ENCODE peak calls at places on chromosomes 16 and 17, in ten cellular contexts. U, G, F, H, W, Q, D, I, J and V are unnamed samples. For H3K4me1, the result is how much of the 10 kb centered on the place peaks cover.

GRCh38 chr17:44202756-44203155 is 3.1 kb upstream of the ATXN7L3 start:
- DNase-seq in U (no peak), G (no peak), F (no peak), H (no peak), W (no peak), Q (no peak), D (no peak), I (no peak), J (no peak), V (no peak)

GRCh38 chr17:29042679-29043538 is at the start of gene PIPOX:
- DNase-seq in U (peak), G (no peak), F (no peak), H (peak), W (peak), Q (peak), D (no peak), I (peak), J (peak), V (no peak)

GRCh38 chr16:90046122-90046970 is 27.1 kb upstream of the DBNDD1 start:
- DNase-seq in U (no peak), G (no peak), F (no peak), H (no peak), W (peak), Q (no peak), D (no peak), I (no peak), J (no peak), V (no peak)

GRCh38 chr17:7439462-7440112 is at the start of gene FGF11:
- DNase-seq in U (no peak), G (peak), F (no peak), H (no peak), W (peak), Q (no peak), D (no peak), I (no peak), J (no peak), V (no peak)

GRCh38 chr16:10150906-10151305 is 31.3 kb downstream of the GRIN2A start:
- DNase-seq in U (no peak), G (no peak), F (no peak), H (peak), W (no peak), Q (no peak), D (no peak), I (no peak), J (no peak), V (no peak)

GRCh38 chr17:12081720-12082119 is 61.0 kb downstream of the MAP2K4 start:
- DNase-seq in U (no peak), G (no peak), F (no peak), H (no peak), W (no peak), Q (no peak), D (no peak), I (no peak), J (no peak), V (no peak)

GRCh38 chr17:5618511-5618910 is 34.2 kb upstream of the NLRP1 start:
- DNase-seq in U (no peak), G (no peak), F (no peak), H (no peak), W (no peak), Q (no peak), D (no peak), I (no peak), J (no peak), V (no peak)

GRCh38 chr16:13223666-13224065 is 322.3 kb downstream of the SHISA9 start:
- DNase-seq in U (no peak), G (no peak), F (no peak), H (no peak), W (no peak), Q (no peak), D (no peak), I (no peak), J (no peak), V (no peak)

GRCh38 chr17:83110755-83111154 is 31.3 kb downstream of the METRNL start:
- DNase-seq in U (no peak), G (no peak), F (no peak), H (no peak), W (no peak), Q (peak), D (no peak), I (no peak), J (peak), V (no peak)

GRCh38 chr17:4397840-4398239 is 31.4 kb upstream of the UBE2G1 start:
- DNase-seq in U (no peak), G (no peak), F (no peak), H (no peak), W (no peak), Q (no peak), D (no peak), I (no peak), J (no peak), V (no peak)

GRCh38 chr16:87846705-87847466 is 22.4 kb downstream of the SLC7A5 start:
- DNase-seq in U (no peak), G (no peak), F (no peak), H (no peak), W (no peak), Q (no peak), D (no peak), I (no peak), J (no peak), V (no peak)

GRCh38 chr17:73976676-73977521 is 226.6 kb upstream of the RPL38 start:
- DNase-seq in U (peak), G (no peak), F (no peak), H (no peak), W (peak), Q (no peak), D (no peak), I (no peak), J (no peak), V (no peak)

DNA sequence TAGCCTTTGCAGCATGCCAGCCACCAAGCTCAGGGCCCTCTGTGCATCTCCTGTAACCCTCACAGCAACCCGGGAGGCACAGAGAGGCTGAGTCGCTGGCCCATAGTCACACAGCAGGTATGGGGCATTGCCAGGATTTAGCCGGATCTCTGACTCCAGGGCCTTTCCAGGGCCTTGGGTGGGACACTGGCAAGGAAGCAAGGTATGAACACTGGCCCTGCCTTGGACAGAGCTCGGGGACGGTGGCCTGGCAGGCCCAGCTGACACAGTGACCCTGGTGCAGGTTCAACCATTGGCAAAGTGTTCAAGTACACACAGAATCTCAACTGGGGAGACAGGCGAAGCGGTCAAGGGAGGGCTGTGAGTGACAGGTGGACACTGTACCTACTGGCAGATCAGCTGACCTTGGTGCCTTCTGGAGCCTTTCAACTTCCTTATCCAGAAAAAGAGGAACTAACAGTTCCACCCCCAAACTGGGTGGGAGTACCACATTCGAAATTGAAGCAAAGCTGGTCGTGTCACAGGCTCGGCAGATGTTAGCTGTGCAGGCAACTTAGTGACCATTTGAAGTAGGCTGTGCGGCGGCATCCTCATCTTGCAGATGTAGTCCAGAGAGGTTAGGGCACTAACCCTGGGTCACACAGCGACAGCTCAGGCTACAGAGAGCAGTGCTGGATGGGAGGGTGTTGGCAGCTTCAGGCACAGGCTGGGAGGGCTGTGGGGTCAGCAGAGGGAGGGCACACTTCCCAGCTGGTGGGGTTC is 287.4 kb downstream of the SEC14L1 start:
- DNase-seq in U (no peak), G (no peak), F (no peak), H (no peak), W (no peak), Q (no peak), D (no peak), I (peak), J (no peak), V (no peak)
- H3K4me1 ChIP-seq in U (half or more), G (half or more), F (half or more), H (half or more), W (under half), Q (half or more), D (half or more), I (under half), J (under half), V (half or more)

DNA sequence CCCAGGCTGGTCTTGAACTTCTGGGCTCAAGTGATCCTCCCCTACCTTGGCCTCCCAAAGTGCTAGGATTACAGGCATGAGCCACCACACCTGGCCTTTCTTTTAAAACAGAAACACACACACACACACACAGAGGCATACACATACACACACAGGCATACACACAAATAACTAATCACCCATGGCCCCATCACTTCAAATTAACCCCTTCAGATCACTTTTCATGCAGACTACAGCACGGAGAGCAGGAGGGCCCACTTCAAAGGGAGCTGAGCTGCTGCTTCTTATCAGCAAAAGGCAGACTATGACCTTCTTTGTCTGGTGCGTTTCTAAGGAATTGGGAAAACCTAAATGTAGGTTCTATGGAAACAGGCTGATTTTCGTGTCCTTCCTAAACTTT is 1.9 kb downstream of the CLCN7 start:
- DNase-seq in U (no peak), G (no peak), F (no peak), H (no peak), W (no peak), Q (no peak), D (no peak), I (no peak), J (no peak), V (no peak)
- H3K4me1 ChIP-seq in U (half or more), G (half or more), F (under half), H (under half), W (under half), Q (under half), D (under half), I (under half), J (under half), V (under half)

DNA sequence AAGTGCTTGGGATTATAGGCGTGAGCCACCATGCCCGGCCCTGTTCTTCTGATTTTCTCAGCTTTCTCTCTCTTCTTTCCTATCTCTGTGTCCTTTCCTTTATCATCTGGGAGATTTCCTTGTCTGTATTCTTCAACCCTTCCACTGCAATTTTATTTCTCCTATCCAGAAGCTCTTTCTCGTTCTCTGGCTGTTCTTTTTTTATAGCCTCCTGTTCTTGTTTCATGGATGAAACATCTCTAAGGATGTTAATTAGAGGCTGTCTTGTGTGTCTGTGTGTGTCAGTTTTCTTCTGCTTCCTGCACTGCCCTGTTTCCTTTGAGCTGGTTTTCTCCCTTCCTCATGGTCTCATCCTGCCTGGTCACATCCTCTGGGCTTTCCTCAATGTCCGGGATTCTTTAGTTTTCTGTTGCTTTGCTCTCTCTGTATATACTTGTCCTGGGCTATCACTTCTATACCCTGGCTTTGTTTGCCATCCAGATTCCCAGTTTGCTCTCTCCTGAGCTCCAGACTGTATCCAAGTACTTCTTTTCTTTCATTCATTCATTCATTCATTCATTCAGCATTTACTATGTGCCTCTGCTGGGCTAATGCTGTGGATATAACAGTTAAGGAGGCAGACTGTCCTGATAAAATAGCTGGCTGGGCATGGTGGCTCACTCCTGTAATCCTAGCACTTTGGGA is 2.5 kb downstream of the LAT start:
- DNase-seq in U (no peak), G (no peak), F (no peak), H (no peak), W (no peak), Q (no peak), D (no peak), I (no peak), J (no peak), V (no peak)
- H3K4me1 ChIP-seq in U (under half), G (under half), F (under half), H (under half), W (under half), Q (under half), D (under half), I (under half), J (under half), V (half or more)

GRCh38 chr16:82105107-82105506 is 64.9 kb downstream of the MPHOSPH6 start:
- DNase-seq in U (no peak), G (no peak), F (no peak), H (no peak), W (no peak), Q (no peak), D (no peak), I (no peak), J (no peak), V (no peak)
- H3K4me1 ChIP-seq in U (under half), G (under half), F (under half), H (under half), W (under half), Q (under half), D (under half), I (under half), J (under half), V (under half)

GRCh38 chr17:18028114-18028513 is 10.9 kb downstream of the ATPAF2 start:
- DNase-seq in U (no peak), G (no peak), F (no peak), H (no peak), W (no peak), Q (no peak), D (no peak), I (no peak), J (no peak), V (no peak)
- H3K4me1 ChIP-seq in U (half or more), G (under half), F (under half), H (under half), W (under half), Q (under half), D (under half), I (under half), J (under half), V (under half)

DNA sequence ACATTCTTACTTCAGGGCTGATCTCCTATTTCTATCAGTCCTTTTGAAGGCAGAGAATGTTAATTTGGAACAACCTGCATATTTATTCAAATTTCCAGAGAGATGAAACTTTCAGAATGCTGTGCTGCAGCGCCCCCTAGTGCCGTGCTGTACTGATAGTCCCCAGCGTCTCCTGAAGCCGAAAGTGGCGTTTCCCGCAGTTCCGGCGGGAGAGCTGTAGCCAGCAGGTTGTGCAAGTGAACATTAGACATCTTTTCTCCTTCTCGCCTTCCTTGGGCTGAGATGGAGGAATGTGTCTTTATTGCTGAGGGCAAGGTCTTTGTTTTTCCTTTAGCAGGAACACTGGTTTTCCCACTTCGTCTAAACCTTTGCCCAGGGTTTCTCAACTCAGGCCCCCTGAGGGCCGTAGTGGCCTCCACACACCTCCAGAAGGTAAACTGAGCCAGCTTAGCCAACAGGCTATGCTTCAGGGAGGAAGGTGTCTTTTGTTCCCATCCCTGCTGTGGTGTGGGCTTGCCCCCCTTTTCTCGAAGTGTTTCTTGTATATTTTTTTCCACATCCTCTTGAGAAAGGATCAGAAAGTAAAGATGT is 26.4 kb downstream of the USP10 start:
- DNase-seq in U (peak), G (peak), F (peak), H (peak), W (peak), Q (peak), D (peak), I (peak), J (peak), V (peak)
- H3K4me1 ChIP-seq in U (half or more), G (half or more), F (under half), H (half or more), W (under half), Q (under half), D (under half), I (under half), J (under half), V (under half)

GRCh38 chr17:10046259-10046658 is 141.2 kb upstream of the RCVRN start:
- DNase-seq in U (no peak), G (no peak), F (no peak), H (no peak), W (no peak), Q (no peak), D (no peak), I (no peak), J (no peak), V (no peak)

GRCh38 chr17:10046786-10047609 is 141.9 kb upstream of the RCVRN start:
- DNase-seq in U (no peak), G (no peak), F (no peak), H (no peak), W (no peak), Q (no peak), D (no peak), I (no peak), J (no peak), V (no peak)

GRCh38 chr17:10050597-10051101 is 145.6 kb upstream of the RCVRN start:
- DNase-seq in U (peak), G (no peak), F (no peak), H (no peak), W (peak), Q (peak), D (no peak), I (no peak), J (peak), V (no peak)

GRCh38 chr17:10051112-10051511 is 146.0 kb upstream of the RCVRN start:
- DNase-seq in U (no peak), G (no peak), F (no peak), H (no peak), W (no peak), Q (peak), D (no peak), I (no peak), J (no peak), V (no peak)

DNA sequence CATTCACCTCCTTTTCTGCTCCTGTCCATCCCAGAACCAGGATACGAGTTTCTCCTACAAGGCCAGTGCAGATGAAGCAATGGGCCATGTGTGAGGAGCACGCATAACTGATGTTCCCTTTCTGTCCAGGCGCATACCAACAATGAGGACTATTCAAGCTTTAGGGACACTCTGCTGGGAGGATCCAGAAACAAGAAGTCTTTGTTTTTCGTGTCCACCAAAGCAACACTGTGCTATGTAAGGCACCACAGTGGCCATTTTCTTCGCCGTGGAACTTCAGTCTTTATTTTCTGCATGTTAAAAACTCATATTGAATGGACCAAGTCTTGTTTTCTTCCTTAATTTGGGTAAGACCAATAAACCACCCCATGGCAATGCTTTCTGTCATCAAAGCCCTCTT is 143.9 kb upstream of the RCVRN start:
- DNase-seq in U (no peak), G (no peak), F (no peak), H (no peak), W (no peak), Q (no peak), D (no peak), I (no peak), J (no peak), V (no peak)
- H3K4me1 ChIP-seq in U (half or more), G (under half), F (under half), H (under half), W (under half), Q (under half), D (under half), I (under half), J (under half), V (under half)

DNA sequence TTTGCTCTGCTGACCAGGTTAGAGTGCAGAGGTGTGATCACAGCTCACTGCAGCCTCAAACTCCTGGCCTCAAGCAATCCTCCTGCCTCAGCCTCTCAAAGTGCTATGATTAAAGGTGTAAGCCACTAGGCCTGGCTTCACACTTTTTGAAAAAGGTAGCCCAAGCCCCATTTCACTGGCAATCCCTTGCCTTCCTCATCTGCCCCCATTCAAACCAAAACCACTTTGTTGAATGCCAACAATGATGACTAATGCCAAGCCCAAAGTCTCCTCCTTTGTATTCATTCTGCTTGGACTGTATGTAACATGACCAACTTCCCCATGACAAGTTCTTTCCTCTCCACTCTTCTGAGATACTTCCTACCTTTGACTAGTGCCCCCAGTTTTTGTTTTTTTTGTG is 33.1 kb downstream of the N4BP1 start:
- DNase-seq in U (no peak), G (no peak), F (no peak), H (no peak), W (no peak), Q (peak), D (no peak), I (no peak), J (no peak), V (no peak)
- H3K4me1 ChIP-seq in U (half or more), G (half or more), F (under half), H (under half), W (under half), Q (under half), D (under half), I (under half), J (under half), V (under half)

GRCh38 chr16:31131841-31132271 is 3.7 kb downstream of the PRSS8 start:
- DNase-seq in U (no peak), G (peak), F (no peak), H (no peak), W (no peak), Q (no peak), D (no peak), I (no peak), J (no peak), V (no peak)

GRCh38 chr16:31132303-31132978 is 3.1 kb downstream of the PRSS8 start:
- DNase-seq in U (no peak), G (peak), F (no peak), H (no peak), W (no peak), Q (no peak), D (no peak), I (no peak), J (no peak), V (no peak)

GRCh38 chr16:31130336-31130812 is 5.2 kb downstream of the PRSS8 start:
- DNase-seq in U (no peak), G (peak), F (no peak), H (no peak), W (peak), Q (no peak), D (no peak), I (no peak), J (no peak), V (no peak)

GRCh38 chr16:31130899-31131298 is 4.6 kb downstream of the PRSS8 start:
- DNase-seq in U (no peak), G (peak), F (no peak), H (no peak), W (peak), Q (no peak), D (no peak), I (no peak), J (no peak), V (no peak)

DNA sequence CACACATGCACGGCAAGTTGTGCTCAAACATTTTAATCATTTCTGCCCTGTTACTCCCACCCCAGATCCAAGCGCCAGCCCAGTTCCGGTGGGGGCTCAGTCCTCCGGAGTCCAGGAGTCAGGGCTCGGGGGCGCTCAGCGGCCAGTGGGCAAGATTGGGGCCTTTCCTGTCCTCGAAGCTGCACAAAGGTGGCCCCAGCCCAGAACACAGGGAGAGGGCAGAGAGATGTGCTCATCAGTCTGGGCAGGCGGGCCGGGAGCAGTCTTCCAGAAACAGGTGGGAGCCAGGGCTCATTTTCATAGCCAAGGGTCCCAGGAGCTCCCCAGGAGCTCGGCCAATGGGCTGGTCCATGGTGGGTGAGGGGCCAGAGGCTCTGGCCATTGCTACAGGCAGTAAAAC is 4.1 kb downstream of the PRSS8 start:
- DNase-seq in U (no peak), G (no peak), F (no peak), H (no peak), W (no peak), Q (no peak), D (no peak), I (no peak), J (no peak), V (no peak)
- H3K4me1 ChIP-seq in U (half or more), G (half or more), F (under half), H (under half), W (half or more), Q (under half), D (under half), I (under half), J (under half), V (under half)